ENCODE peak calls at places on chromosomes 6 and 20, in ten cellular contexts. H is progenitor cell of endocrine pancreas; T is GM12865; K is ELR; J is effector CD8-positive, alpha-beta T cell; Q is Caki2; U is activated T-cell treated with anti-CD3 and anti-CD28 coated beads for 1 hour; F is activated B cell treated with CpG ODN at 0.5 μM for 24 hours; X is hypothalamus; O is NCI-H2171 treated with DMSO at 0.1 percent for 48 hours. S is an unnamed sample.

GRCh38 chr6:5246141-5246869 is 14.4 kb downstream of the LYRM4 start:
- DNase-seq in H (no peak), K (no peak), O (no peak), F (no peak), T (no peak), X (no peak), U (no peak), Q (no peak), J (no peak), S (no peak)

GRCh38 chr6:27294409-27294808 is 17.7 kb downstream of the POM121L2 start:
- DNase-seq in O (no peak), F (no peak), J (no peak), X (no peak), H (no peak), T (no peak), K (no peak), Q (peak), U (no peak), S (no peak)

GRCh38 chr6:37994238-37994637 is 174.7 kb downstream of the ZFAND3 start:
- DNase-seq in X (no peak), T (no peak), O (no peak), F (no peak), H (no peak), Q (no peak), J (no peak), K (peak), U (no peak), S (no peak)

GRCh38 chr20:57905448-57905847 is 195.6 kb upstream of the PMEPA1 start:
- DNase-seq in H (no peak), X (no peak), O (no peak), T (no peak), J (no peak), F (no peak), U (no peak), K (no peak), Q (no peak), S (no peak)

GRCh38 chr6:26272171-26272631 is 92.8 kb upstream of the BTN3A2 start:
- DNase-seq in K (no peak), O (peak), J (peak), T (peak), H (peak), U (peak), Q (no peak), X (no peak), F (peak), S (no peak)

GRCh38 chr20:47888351-47888750 is 103.1 kb upstream of the SULF2 start:
- DNase-seq in H (no peak), J (no peak), K (no peak), Q (no peak), T (no peak), X (no peak), F (no peak), O (no peak), U (no peak), S (no peak)

GRCh38 chr20:47606414-47607207 is 104.9 kb downstream of the NCOA3 start:
- DNase-seq in U (no peak), O (no peak), J (no peak), T (no peak), H (no peak), X (no peak), Q (no peak), K (no peak), F (no peak), S (no peak)

GRCh38 chr20:1835531-1835930 is 59.7 kb upstream of the SIRPA start:
- DNase-seq in X (no peak), U (no peak), F (no peak), K (no peak), T (no peak), H (no peak), Q (no peak), O (no peak), J (no peak), S (no peak)

GRCh38 chr6:7237653-7238190 is 75.3 kb downstream of the SSR1 start:
- DNase-seq in Q (no peak), F (no peak), K (no peak), J (no peak), U (no peak), T (no peak), O (no peak), H (no peak), X (no peak), S (no peak)

GRCh38 chr20:47456952-47457724 is 44.5 kb upstream of the NCOA3 start:
- DNase-seq in Q (peak), O (no peak), J (no peak), X (no peak), H (no peak), F (no peak), T (peak), U (no peak), K (peak), S (no peak)

GRCh38 chr20:53891306-53891894 is 179.0 kb downstream of the BCAS1 start:
- DNase-seq in K (peak), X (no peak), Q (no peak), T (no peak), F (no peak), J (no peak), U (no peak), O (no peak), H (no peak), S (no peak)

GRCh38 chr6:84410377-84410776 is 182.9 kb upstream of the CEP162 start:
- DNase-seq in O (no peak), K (no peak), T (no peak), H (no peak), U (no peak), J (no peak), Q (no peak), F (no peak), X (no peak), S (no peak)

GRCh38 chr20:37351689-37352610 is 6.0 kb downstream of the SRC start:
- DNase-seq in U (no peak), Q (no peak), X (no peak), T (no peak), J (no peak), H (no peak), O (no peak), K (no peak), F (no peak), S (no peak)

GRCh38 chr20:64063389-64064144 is 569 bp downstream of the TCEA2 start:
- DNase-seq in O (peak), H (no peak), K (peak), U (no peak), X (no peak), F (no peak), J (no peak), Q (peak), T (no peak), S (no peak)